ENCODE peak calls at places on chromosomes 4 and X, in nine cellular contexts. One of them, this sample, is unnamed.

GRCh38 chr4:2788101-2788500 is 4.8 kb upstream of the SH3BP2 start:
- DNase-seq in uterus: no peak
- DNase-seq in activated CD4-positive, alpha-beta T cell treated with anti-CD3 and anti-CD28 coated beads, Interleukin-2, amount 10 ng/mL, durations not matched to agents 7 days and 5 days: no peak
- DNase-seq in substantia nigra: no peak
- DNase-seq in tibial nerve: no peak
- DNase-seq in T-helper 1 cell: no peak
- DNase-seq in IMR-90: no peak
- DNase-seq in aorta: no peak
- DNase-seq in COR-L47: no peak
- DNase-seq in this sample: no peak

GRCh38 chr4:4507923-4508322 is 33.9 kb downstream of the STX18 start:
- DNase-seq in uterus: no peak
- DNase-seq in substantia nigra: no peak
- DNase-seq in IMR-90: no peak
- DNase-seq in T-helper 1 cell: no peak
- DNase-seq in tibial nerve: no peak
- DNase-seq in aorta: no peak
- DNase-seq in activated CD4-positive, alpha-beta T cell treated with anti-CD3 and anti-CD28 coated beads, Interleukin-2, amount 10 ng/mL, durations not matched to agents 7 days and 5 days: no peak
- DNase-seq in COR-L47: no peak
- DNase-seq in this sample: no peak

GRCh38 chr4:152536545-152537182 is 772 bp upstream of the FBXW7 start:
- DNase-seq in uterus: peak; percentile 27
- DNase-seq in aorta: no peak
- DNase-seq in T-helper 1 cell: peak; percentile 68
- DNase-seq in COR-L47: peak; percentile 43
- DNase-seq in IMR-90: peak; percentile 37
- DNase-seq in substantia nigra: no peak
- DNase-seq in tibial nerve: peak; percentile 33
- DNase-seq in activated CD4-positive, alpha-beta T cell treated with anti-CD3 and anti-CD28 coated beads, Interleukin-2, amount 10 ng/mL, durations not matched to agents 7 days and 5 days: peak; percentile 83
- DNase-seq in this sample: peak; percentile 57

GRCh38 chr4:8591626-8592365 is 769 bp upstream of the CPZ start:
- DNase-seq in activated CD4-positive, alpha-beta T cell treated with anti-CD3 and anti-CD28 coated beads, Interleukin-2, amount 10 ng/mL, durations not matched to agents 7 days and 5 days: no peak
- DNase-seq in T-helper 1 cell: no peak
- DNase-seq in aorta: peak; percentile 16
- DNase-seq in IMR-90: no peak
- DNase-seq in uterus: no peak
- DNase-seq in COR-L47: no peak
- DNase-seq in substantia nigra: no peak
- DNase-seq in tibial nerve: no peak
- DNase-seq in this sample: no peak

GRCh38 chr4:76809594-76810305 is 88.2 kb downstream of the SOWAHB start:
- DNase-seq in tibial nerve: no peak
- DNase-seq in IMR-90: peak; percentile 53
- DNase-seq in substantia nigra: no peak
- DNase-seq in activated CD4-positive, alpha-beta T cell treated with anti-CD3 and anti-CD28 coated beads, Interleukin-2, amount 10 ng/mL, durations not matched to agents 7 days and 5 days: no peak
- DNase-seq in T-helper 1 cell: no peak
- DNase-seq in aorta: no peak
- DNase-seq in uterus: no peak
- DNase-seq in COR-L47: no peak
- DNase-seq in this sample: peak; percentile 80

GRCh38 chr4:1600211-1600780 is 83.8 kb downstream of the FAM53A start:
- DNase-seq in T-helper 1 cell: no peak
- DNase-seq in COR-L47: no peak
- DNase-seq in tibial nerve: no peak
- DNase-seq in activated CD4-positive, alpha-beta T cell treated with anti-CD3 and anti-CD28 coated beads, Interleukin-2, amount 10 ng/mL, durations not matched to agents 7 days and 5 days: no peak
- DNase-seq in uterus: no peak
- DNase-seq in substantia nigra: no peak
- DNase-seq in IMR-90: no peak
- DNase-seq in aorta: no peak
- DNase-seq in this sample: no peak

GRCh38 chr4:111991797-111992196 is 153.5 kb upstream of the FAM241A start:
- DNase-seq in activated CD4-positive, alpha-beta T cell treated with anti-CD3 and anti-CD28 coated beads, Interleukin-2, amount 10 ng/mL, durations not matched to agents 7 days and 5 days: no peak
- DNase-seq in aorta: no peak
- DNase-seq in tibial nerve: peak; percentile 8
- DNase-seq in IMR-90: peak; percentile 53
- DNase-seq in uterus: peak; percentile 39
- DNase-seq in substantia nigra: no peak
- DNase-seq in COR-L47: no peak
- DNase-seq in T-helper 1 cell: no peak
- DNase-seq in this sample: no peak

GRCh38 chrX:40279762-40280161 is 182.0 kb upstream of the BCOR start:
- DNase-seq in aorta: no peak
- DNase-seq in T-helper 1 cell: no peak
- DNase-seq in substantia nigra: no peak
- DNase-seq in tibial nerve: no peak
- DNase-seq in COR-L47: no peak
- DNase-seq in uterus: no peak
- DNase-seq in IMR-90: no peak
- DNase-seq in activated CD4-positive, alpha-beta T cell treated with anti-CD3 and anti-CD28 coated beads, Interleukin-2, amount 10 ng/mL, durations not matched to agents 7 days and 5 days: no peak
- DNase-seq in this sample: peak; percentile 79

GRCh38 chr4:10490996-10491395 is 33.8 kb upstream of the ZNF518B start:
- DNase-seq in activated CD4-positive, alpha-beta T cell treated with anti-CD3 and anti-CD28 coated beads, Interleukin-2, amount 10 ng/mL, durations not matched to agents 7 days and 5 days: no peak
- DNase-seq in substantia nigra: no peak
- DNase-seq in uterus: no peak
- DNase-seq in IMR-90: no peak
- DNase-seq in T-helper 1 cell: no peak
- DNase-seq in tibial nerve: no peak
- DNase-seq in COR-L47: no peak
- DNase-seq in aorta: no peak
- DNase-seq in this sample: no peak

GRCh38 chr4:183140911-183141320 is 41.9 kb downstream of the WWC2 start:
- DNase-seq in aorta: no peak
- DNase-seq in tibial nerve: no peak
- DNase-seq in activated CD4-positive, alpha-beta T cell treated with anti-CD3 and anti-CD28 coated beads, Interleukin-2, amount 10 ng/mL, durations not matched to agents 7 days and 5 days: no peak
- DNase-seq in T-helper 1 cell: no peak
- DNase-seq in COR-L47: no peak
- DNase-seq in uterus: no peak
- DNase-seq in IMR-90: peak; percentile 76
- DNase-seq in substantia nigra: no peak
- DNase-seq in this sample: no peak

This sample was measured in islet precursor cell.